ENCODE peak calls at places on chromosomes 1 and 21, in five cellular contexts. R, T, J, Z and W are unnamed samples.

GRCh38 chr21:18801468-18801867 is 397.9 kb upstream of the TMPRSS15 start:
- DNase-seq in R (no peak), Z (peak), T (no peak), J (no peak), W (peak)

GRCh38 chr1:206050655-206051235 is 2.2 kb upstream of the RHEX start:
- DNase-seq in Z (no peak), R (peak), T (no peak), J (no peak), W (no peak)

GRCh38 chr1:32438136-32438535 is 26.7 kb upstream of the ZBTB8B start:
- DNase-seq in J (no peak), T (no peak), Z (no peak), R (no peak), W (no peak)

GRCh38 chr1:190747643-190748186 is 270.1 kb upstream of the BRINP3 start:
- DNase-seq in R (no peak), Z (no peak), T (peak), J (no peak), W (no peak)

GRCh38 chr1:77433934-77434333 is 152.1 kb downstream of the AK5 start:
- DNase-seq in R (no peak), Z (no peak), J (no peak), T (no peak), W (no peak)

GRCh38 chr1:116902027-116902426 is 7.7 kb upstream of the PTGFRN start:
- DNase-seq in J (no peak), Z (no peak), R (no peak), T (no peak), W (no peak)

GRCh38 chr1:41902125-41902524 is 16.6 kb downstream of the HIVEP3 start:
- DNase-seq in R (no peak), J (no peak), Z (no peak), T (peak), W (peak)

GRCh38 chr21:32559004-32559610 is 26.2 kb downstream of the TCP10L start:
- DNase-seq in J (no peak), R (no peak), T (no peak), Z (no peak), W (no peak)

GRCh38 chr21:36255650-36256047 is 64.3 kb upstream of the MORC3 start:
- DNase-seq in J (no peak), Z (no peak), R (no peak), T (no peak), W (no peak)

GRCh38 chr1:234980224-234980656 is 148.4 kb downstream of the TOMM20 start:
- DNase-seq in T (no peak), Z (no peak), R (no peak), J (no peak), W (no peak)

GRCh38 chr1:66381626-66382275 is 152.2 kb upstream of the SGIP1 start:
- DNase-seq in R (no peak), Z (no peak), T (no peak), J (no peak), W (no peak)

GRCh38 chr1:193705473-193706074 is 519.2 kb upstream of the B3GALT2 start:
- DNase-seq in Z (no peak), T (no peak), R (no peak), J (no peak), W (no peak)

GRCh38 chr1:224929335-224930237 is at the start of gene DNAH14:
- DNase-seq in Z (peak), J (no peak), R (peak), T (peak), W (peak)

GRCh38 chr1:119737040-119737682 is 25.4 kb downstream of the PHGDH start:
- DNase-seq in R (no peak), T (no peak), J (no peak), Z (peak), W (no peak)

GRCh38 chr1:236978740-236979139 is 25.5 kb downstream of the MT1HL1 start:
- DNase-seq in Z (no peak), T (no peak), J (no peak), R (no peak), W (no peak)

GRCh38 chr1:31723828-31724359 is 20.1 kb upstream of the COL16A1 start:
- DNase-seq in R (peak), T (no peak), J (no peak), Z (peak), W (peak)

GRCh38 chr1:109983380-109984189 is 980 bp upstream of the AHCYL1 start:
- DNase-seq in J (no peak), T (no peak), Z (no peak), R (no peak), W (no peak)

GRCh38 chr1:6095511-6096242 is 50.0 kb downstream of the KCNAB2 start:
- DNase-seq in R (no peak), J (no peak), Z (no peak), T (no peak), W (no peak)

GRCh38 chr1:163173121-163173520 is 29.6 kb downstream of the RGS5 start:
- DNase-seq in T (no peak), Z (no peak), J (no peak), R (no peak), W (no peak)

GRCh38 chr1:90826024-90826423 is 108.9 kb upstream of the BARHL2 start:
- DNase-seq in T (no peak), J (no peak), R (no peak), Z (no peak), W (no peak)

GRCh38 chr1:166165661-166166399 is 971 bp downstream of the FAM78B start:
- DNase-seq in R (no peak), T (no peak), Z (no peak), J (no peak), W (no peak)

GRCh38 chr1:29746076-29746665 is 509.8 kb downstream of the PTPRU start:
- DNase-seq in R (no peak), J (no peak), Z (no peak), T (no peak), W (no peak)

GRCh38 chr1:202684716-202685115 is 25.5 kb downstream of the SYT2 start:
- DNase-seq in J (no peak), T (no peak), Z (no peak), R (no peak), W (no peak)

GRCh38 chr1:150386546-150387080 is 22.7 kb downstream of the RPRD2 start:
- DNase-seq in R (no peak), T (no peak), J (no peak), Z (no peak), W (no peak)

GRCh38 chr1:84689514-84690396 is 506 bp downstream of the SSX2IP start:
- DNase-seq in R (no peak), J (no peak), T (no peak), Z (peak), W (no peak)

GRCh38 chr1:245898581-245898980 is 608.5 kb downstream of the SMYD3 start:
- DNase-seq in J (no peak), R (no peak), T (no peak), Z (no peak), W (no peak)

GRCh38 chr21:17524635-17525034 is 11.8 kb downstream of the CXADR start:
- DNase-seq in Z (no peak), R (no peak), J (no peak), T (no peak), W (no peak)

GRCh38 chr1:45840704-45841103 is 37.3 kb downstream of the MAST2 start:
- DNase-seq in R (no peak), J (no peak), Z (no peak), T (no peak), W (no peak)

GRCh38 chr1:93614550-93615200 is 67.0 kb downstream of the BCAR3 start:
- DNase-seq in J (no peak), Z (peak), T (no peak), R (no peak), W (no peak)

GRCh38 chr1:179767177-179767581 is 24.1 kb downstream of the FAM163A start:
- DNase-seq in Z (no peak), R (no peak), J (no peak), T (no peak), W (no peak)

GRCh38 chr1:108045370-108045950 is 80.5 kb upstream of the VAV3 start:
- DNase-seq in R (no peak), J (no peak), T (no peak), Z (no peak), W (no peak)

GRCh38 chr1:94154989-94155388 is 34.0 kb upstream of the ABCA4 start:
- DNase-seq in J (no peak), Z (no peak), R (no peak), T (no peak), W (no peak)

GRCh38 chr1:49527606-49528305 is 496.0 kb downstream of the AGBL4 start:
- DNase-seq in R (no peak), J (no peak), Z (no peak), T (no peak), W (no peak)

GRCh38 chr1:67677925-67678324 is 7.1 kb upstream of the GADD45A start:
- DNase-seq in R (no peak), T (no peak), J (no peak), Z (no peak), W (no peak)
- H3K27ac ChIP-seq in R (no peak), T (no peak), J (peak), Z (no peak), W (no peak)

GRCh38 chr21:14722841-14723483 is 176.8 kb upstream of the SAMSN1 start:
- DNase-seq in Z (no peak), T (no peak), J (no peak), R (no peak), W (no peak)
- TF ChIP-seq CTCF in Z (no peak), T (no peak), J (no peak), R (no peak), W (no peak)

DNA sequence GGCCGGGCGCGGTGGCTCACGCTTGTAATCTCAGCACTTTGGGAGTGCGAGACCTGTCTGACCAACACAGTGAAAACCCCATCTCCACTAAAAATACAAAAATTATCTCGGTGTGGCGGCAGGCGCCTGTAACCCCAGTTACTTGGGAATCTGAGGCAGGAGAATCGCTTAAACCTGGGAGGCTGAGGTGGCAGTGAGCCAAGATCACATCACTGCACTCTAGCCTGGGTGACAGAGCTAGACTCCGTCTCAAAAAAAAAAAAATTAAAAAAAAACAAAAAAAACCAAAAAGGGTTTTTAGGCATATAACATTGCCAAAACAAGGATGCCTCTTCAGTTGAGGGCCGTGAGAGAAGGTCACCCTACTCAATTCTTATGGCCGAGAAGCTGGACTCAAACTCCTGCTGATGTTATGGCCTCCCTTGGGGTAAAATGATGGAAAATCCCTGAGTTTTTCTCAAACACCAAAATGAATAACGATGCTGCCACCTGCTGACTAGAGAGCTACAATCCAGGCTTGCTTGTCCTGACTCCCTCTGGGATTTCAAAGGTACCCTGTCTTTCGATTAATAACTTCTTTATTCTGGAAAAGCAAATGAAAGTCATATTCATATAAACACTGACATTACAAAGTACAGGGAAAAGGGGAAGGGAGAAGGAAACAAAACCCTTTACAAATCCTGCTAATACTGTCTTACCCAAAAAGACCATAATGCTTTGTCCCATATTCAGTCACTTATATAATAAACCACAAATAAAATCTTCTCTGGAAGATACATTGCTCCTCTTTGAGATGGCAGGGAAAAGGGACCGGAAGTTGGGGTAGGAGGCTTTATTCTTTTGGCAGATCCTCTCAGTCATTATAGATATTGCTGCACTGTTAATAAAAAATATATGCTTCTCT is 10.7 kb downstream of the RAB42 start:
- DNase-seq in J (peak), Z (peak), R (no peak), T (peak), W (peak)
- H3K27ac ChIP-seq in J (no peak), Z (no peak), R (no peak), T (peak), W (peak)

GRCh38 chr1:9245230-9245619 is 10.7 kb downstream of the H6PD start:
- DNase-seq in R (no peak), J (no peak), Z (no peak), T (no peak), W (no peak)
- TF ChIP-seq CTCF in R (no peak), J (no peak), Z (no peak), T (no peak), W (no peak)

GRCh38 chr1:169078163-169078883 is 28.2 kb upstream of the ATP1B1 start:
- DNase-seq in T (no peak), Z (no peak), J (no peak), R (no peak), W (no peak)

GRCh38 chr1:169070958-169071357 is 35.5 kb upstream of the ATP1B1 start:
- DNase-seq in T (no peak), J (no peak), Z (no peak), R (no peak), W (no peak)

GRCh38 chr1:169070547-169070946 is 35.9 kb upstream of the ATP1B1 start:
- DNase-seq in T (no peak), Z (no peak), R (no peak), J (no peak), W (no peak)

GRCh38 chr1:169072945-169073725 is 33.4 kb upstream of the ATP1B1 start:
- DNase-seq in Z (no peak), R (no peak), T (no peak), J (no peak), W (no peak)
- H3K27ac ChIP-seq in Z (no peak), R (no peak), T (no peak), J (no peak), W (no peak)

DNA sequence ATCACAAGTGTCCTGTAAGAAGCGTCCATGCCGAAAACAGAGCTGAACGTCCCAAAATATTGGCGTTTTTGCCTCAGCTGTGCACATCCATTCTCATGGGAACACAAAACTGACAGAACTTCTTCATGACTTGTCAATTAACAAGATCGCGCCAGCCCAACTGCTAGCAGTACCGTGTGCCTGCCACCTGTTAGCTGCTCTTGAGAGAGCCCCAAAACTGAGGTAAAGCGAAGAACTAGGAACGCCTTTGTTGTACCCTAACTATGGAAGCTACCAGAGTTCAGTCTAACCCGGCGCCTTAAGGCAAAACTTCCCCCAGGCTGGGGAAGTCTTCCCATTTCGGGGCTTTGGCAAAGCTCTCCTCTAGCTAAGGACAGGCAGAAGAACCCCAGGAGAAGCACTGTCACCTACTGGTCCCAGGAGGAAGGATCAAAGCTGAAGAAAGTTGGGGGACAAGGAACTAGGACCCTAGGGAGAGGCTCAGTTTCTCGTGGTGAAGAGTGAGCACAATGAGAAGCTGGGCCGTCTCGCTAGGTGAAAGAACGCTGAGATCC is 719 bp downstream of the EYA3 start:
- DNase-seq in J (no peak), Z (no peak), R (peak), T (no peak), W (peak)
- TF ChIP-seq CTCF in J (peak), Z (no peak), R (no peak), T (no peak), W (no peak)

GRCh38 chr1:239879321-239880170 is 212.1 kb upstream of the FMN2 start:
- DNase-seq in R (no peak), T (no peak), Z (no peak), J (no peak), W (peak)

GRCh38 chr1:239888639-239889038 is 203.0 kb upstream of the FMN2 start:
- DNase-seq in Z (no peak), T (no peak), R (no peak), J (no peak), W (no peak)

GRCh38 chr1:239884776-239885175 is 206.9 kb upstream of the FMN2 start:
- DNase-seq in T (no peak), Z (no peak), J (no peak), R (no peak), W (no peak)

DNA sequence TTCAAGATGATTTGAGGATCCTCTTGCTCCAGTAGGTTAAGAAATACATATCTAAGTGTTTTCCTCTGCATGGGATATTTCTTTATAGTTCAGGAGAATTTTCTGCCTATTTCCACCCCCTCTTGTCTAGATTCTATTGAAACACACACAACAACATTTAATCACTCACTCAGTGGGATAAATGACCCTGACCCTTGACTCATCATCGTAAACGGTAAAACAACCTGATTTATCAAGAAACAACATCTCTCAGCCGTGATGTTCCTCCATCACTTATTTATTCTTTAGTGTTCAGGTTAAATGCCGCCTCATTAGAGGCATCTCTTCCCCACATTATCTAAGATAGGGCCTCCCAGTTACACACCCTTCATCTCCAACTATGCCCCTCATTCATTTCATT is 208.7 kb upstream of the FMN2 start:
- DNase-seq in Z (no peak), R (no peak), J (no peak), T (no peak), W (no peak)
- H3K27ac ChIP-seq in Z (no peak), R (no peak), J (no peak), T (no peak), W (no peak)